ENCODE peak calls at places on chromosomes 5 and 9, in nine cellular contexts. One of them, this sample, is unnamed.

GRCh38 chr5:149719666-149720065 is 10.4 kb upstream of the PPARGC1B start:
- DNase-seq in cardiac fibroblast: peak
- DNase-seq in IMR-90: no peak
- DNase-seq in transverse colon: peak
- DNase-seq in lung: no peak
- DNase-seq in ovary: no peak
- DNase-seq in tibial artery: no peak
- DNase-seq in fibroblast of mammary gland: no peak
- DNase-seq in fibroblast of lung: peak
- DNase-seq in this sample: no peak

GRCh38 chr9:124894741-124895170 is 32.8 kb downstream of the ARPC5L start:
- DNase-seq in cardiac fibroblast: peak
- DNase-seq in IMR-90: peak
- DNase-seq in transverse colon: no peak
- DNase-seq in lung: no peak
- DNase-seq in ovary: no peak
- DNase-seq in tibial artery: no peak
- DNase-seq in fibroblast of mammary gland: peak
- DNase-seq in fibroblast of lung: peak
- DNase-seq in this sample: no peak

GRCh38 chr9:69120380-69121154 is 53.5 kb upstream of the TJP2 start:
- DNase-seq in cardiac fibroblast: no peak
- DNase-seq in IMR-90: no peak
- DNase-seq in transverse colon: peak
- DNase-seq in lung: peak
- DNase-seq in ovary: peak
- DNase-seq in tibial artery: no peak
- DNase-seq in fibroblast of mammary gland: no peak
- DNase-seq in fibroblast of lung: peak
- DNase-seq in this sample: no peak

GRCh38 chr9:111158375-111158774 is 120.1 kb upstream of the LPAR1 start:
- DNase-seq in cardiac fibroblast: no peak
- DNase-seq in IMR-90: peak
- DNase-seq in transverse colon: no peak
- DNase-seq in lung: no peak
- DNase-seq in ovary: no peak
- DNase-seq in tibial artery: no peak
- DNase-seq in fibroblast of mammary gland: peak
- DNase-seq in fibroblast of lung: peak
- DNase-seq in this sample: no peak

GRCh38 chr5:92760550-92760949 is 820.5 kb downstream of the NR2F1-AS1 start:
- DNase-seq in cardiac fibroblast: no peak
- DNase-seq in IMR-90: no peak
- DNase-seq in transverse colon: no peak
- DNase-seq in lung: no peak
- DNase-seq in ovary: no peak
- DNase-seq in tibial artery: no peak
- DNase-seq in fibroblast of mammary gland: no peak
- DNase-seq in fibroblast of lung: no peak
- DNase-seq in this sample: no peak

GRCh38 chr9:23779220-23779619 is 46.8 kb downstream of the ELAVL2 start:
- DNase-seq in cardiac fibroblast: no peak
- DNase-seq in IMR-90: no peak
- DNase-seq in transverse colon: peak
- DNase-seq in lung: no peak
- DNase-seq in ovary: no peak
- DNase-seq in tibial artery: no peak
- DNase-seq in fibroblast of mammary gland: no peak
- DNase-seq in fibroblast of lung: peak
- DNase-seq in this sample: no peak

GRCh38 chr9:126127591-126127990 is 199.0 kb upstream of the MVB12B start:
- DNase-seq in cardiac fibroblast: no peak
- DNase-seq in IMR-90: no peak
- DNase-seq in transverse colon: no peak
- DNase-seq in lung: no peak
- DNase-seq in ovary: no peak
- DNase-seq in tibial artery: no peak
- DNase-seq in fibroblast of mammary gland: no peak
- DNase-seq in fibroblast of lung: no peak
- DNase-seq in this sample: no peak

GRCh38 chr5:81854915-81855314 is 104.0 kb upstream of the SSBP2 start:
- DNase-seq in cardiac fibroblast: no peak
- DNase-seq in IMR-90: no peak
- DNase-seq in transverse colon: no peak
- DNase-seq in lung: no peak
- DNase-seq in ovary: no peak
- DNase-seq in tibial artery: no peak
- DNase-seq in fibroblast of mammary gland: no peak
- DNase-seq in fibroblast of lung: no peak
- DNase-seq in this sample: no peak

GRCh38 chr5:79702606-79703380 is 13.2 kb downstream of the CMYA5 start:
- DNase-seq in cardiac fibroblast: peak
- DNase-seq in IMR-90: no peak
- DNase-seq in transverse colon: no peak
- DNase-seq in lung: no peak
- DNase-seq in ovary: no peak
- DNase-seq in tibial artery: no peak
- DNase-seq in fibroblast of mammary gland: peak
- DNase-seq in fibroblast of lung: no peak
- DNase-seq in this sample: no peak

GRCh38 chr9:74205071-74205470 is 292.1 kb upstream of the RORB start:
- DNase-seq in cardiac fibroblast: no peak
- DNase-seq in IMR-90: no peak
- DNase-seq in transverse colon: no peak
- DNase-seq in lung: no peak
- DNase-seq in ovary: no peak
- DNase-seq in tibial artery: no peak
- DNase-seq in fibroblast of mammary gland: no peak
- DNase-seq in fibroblast of lung: no peak
- DNase-seq in this sample: no peak

GRCh38 chr5:36523450-36523849 is 83.0 kb upstream of the SLC1A3 start:
- DNase-seq in cardiac fibroblast: no peak
- DNase-seq in IMR-90: no peak
- DNase-seq in transverse colon: no peak
- DNase-seq in lung: no peak
- DNase-seq in ovary: no peak
- DNase-seq in tibial artery: no peak
- DNase-seq in fibroblast of mammary gland: no peak
- DNase-seq in fibroblast of lung: no peak
- DNase-seq in this sample: no peak

GRCh38 chr5:97998946-97999345 is 774.5 kb upstream of the RGMB start:
- DNase-seq in cardiac fibroblast: peak
- DNase-seq in IMR-90: peak
- DNase-seq in transverse colon: no peak
- DNase-seq in lung: no peak
- DNase-seq in ovary: no peak
- DNase-seq in tibial artery: no peak
- DNase-seq in fibroblast of mammary gland: no peak
- DNase-seq in fibroblast of lung: no peak
- DNase-seq in this sample: no peak

GRCh38 chr9:111298831-111299603 is 31.0 kb downstream of the OR2K2 start:
- DNase-seq in cardiac fibroblast: peak
- DNase-seq in IMR-90: peak
- DNase-seq in transverse colon: peak
- DNase-seq in lung: no peak
- DNase-seq in ovary: no peak
- DNase-seq in tibial artery: peak
- DNase-seq in fibroblast of mammary gland: peak
- DNase-seq in fibroblast of lung: peak
- DNase-seq in this sample: peak

GRCh38 chr5:65760504-65761275 is 38.7 kb downstream of the NLN start:
- DNase-seq in cardiac fibroblast: peak
- DNase-seq in IMR-90: peak
- DNase-seq in transverse colon: peak
- DNase-seq in lung: no peak
- DNase-seq in ovary: no peak
- DNase-seq in tibial artery: no peak
- DNase-seq in fibroblast of mammary gland: peak
- DNase-seq in fibroblast of lung: peak
- DNase-seq in this sample: no peak

GRCh38 chr9:34732478-34732877 is 22.5 kb upstream of the CCL21 start:
- DNase-seq in cardiac fibroblast: no peak
- DNase-seq in IMR-90: no peak
- DNase-seq in transverse colon: no peak
- DNase-seq in lung: no peak
- DNase-seq in ovary: no peak
- DNase-seq in tibial artery: no peak
- DNase-seq in fibroblast of mammary gland: no peak
- DNase-seq in fibroblast of lung: no peak
- DNase-seq in this sample: no peak

GRCh38 chr9:73116030-73116429 is 35.6 kb upstream of the ANXA1 start:
- DNase-seq in cardiac fibroblast: peak
- DNase-seq in IMR-90: peak
- DNase-seq in transverse colon: no peak
- DNase-seq in lung: no peak
- DNase-seq in ovary: no peak
- DNase-seq in tibial artery: no peak
- DNase-seq in fibroblast of mammary gland: peak
- DNase-seq in fibroblast of lung: peak
- DNase-seq in this sample: no peak

GRCh38 chr5:107324071-107324470 is 346.7 kb downstream of the EFNA5 start:
- DNase-seq in cardiac fibroblast: no peak
- DNase-seq in IMR-90: peak
- DNase-seq in transverse colon: no peak
- DNase-seq in lung: no peak
- DNase-seq in ovary: no peak
- DNase-seq in tibial artery: no peak
- DNase-seq in fibroblast of mammary gland: no peak
- DNase-seq in fibroblast of lung: no peak
- DNase-seq in this sample: no peak

GRCh38 chr9:127928232-127929043 is 2.1 kb downstream of the PIP5KL1 start:
- DNase-seq in cardiac fibroblast: no peak
- DNase-seq in IMR-90: no peak
- DNase-seq in transverse colon: no peak
- DNase-seq in lung: no peak
- DNase-seq in ovary: no peak
- DNase-seq in tibial artery: no peak
- DNase-seq in fibroblast of mammary gland: no peak
- DNase-seq in fibroblast of lung: no peak
- DNase-seq in this sample: no peak

GRCh38 chr5:149938791-149939358 is 5.7 kb downstream of the PDE6A start:
- DNase-seq in cardiac fibroblast: peak
- DNase-seq in IMR-90: peak
- DNase-seq in transverse colon: no peak
- DNase-seq in lung: no peak
- DNase-seq in ovary: no peak
- DNase-seq in tibial artery: peak
- DNase-seq in fibroblast of mammary gland: peak
- DNase-seq in fibroblast of lung: peak
- DNase-seq in this sample: peak

GRCh38 chr9:117487555-117488175 is 72.8 kb upstream of the ASTN2 start:
- DNase-seq in cardiac fibroblast: peak
- DNase-seq in IMR-90: peak
- DNase-seq in transverse colon: peak
- DNase-seq in lung: peak
- DNase-seq in ovary: peak
- DNase-seq in tibial artery: peak
- DNase-seq in fibroblast of mammary gland: peak
- DNase-seq in fibroblast of lung: peak
- DNase-seq in this sample: no peak

GRCh38 chr5:56515011-56515410 is 281.9 kb upstream of the ANKRD55 start:
- DNase-seq in cardiac fibroblast: no peak
- DNase-seq in IMR-90: no peak
- DNase-seq in transverse colon: no peak
- DNase-seq in lung: no peak
- DNase-seq in ovary: no peak
- DNase-seq in tibial artery: no peak
- DNase-seq in fibroblast of mammary gland: no peak
- DNase-seq in fibroblast of lung: no peak
- DNase-seq in this sample: no peak
- H3K4me3 ChIP-seq in cardiac fibroblast: no peak
- H3K4me3 ChIP-seq in IMR-90: no peak
- H3K4me3 ChIP-seq in transverse colon: no peak
- H3K4me3 ChIP-seq in lung: no peak
- H3K4me3 ChIP-seq in ovary: no peak
- H3K4me3 ChIP-seq in tibial artery: no peak
- H3K4me3 ChIP-seq in fibroblast of mammary gland: no peak
- H3K4me3 ChIP-seq in fibroblast of lung: no peak
- H3K4me3 ChIP-seq in this sample: no peak

GRCh38 chr9:109098221-109098959 is 21.4 kb downstream of the TMEM245 start:
- DNase-seq in cardiac fibroblast: peak
- DNase-seq in IMR-90: peak
- DNase-seq in transverse colon: no peak
- DNase-seq in lung: no peak
- DNase-seq in ovary: peak
- DNase-seq in tibial artery: no peak
- DNase-seq in fibroblast of mammary gland: peak
- DNase-seq in fibroblast of lung: peak
- DNase-seq in this sample: no peak
- TF ChIP-seq CTCF in cardiac fibroblast: peak
- TF ChIP-seq CTCF in IMR-90: peak
- TF ChIP-seq CTCF in transverse colon: no peak
- TF ChIP-seq CTCF in lung: no peak
- TF ChIP-seq CTCF in ovary: no peak
- TF ChIP-seq CTCF in tibial artery: peak
- TF ChIP-seq CTCF in fibroblast of mammary gland: peak
- TF ChIP-seq CTCF in fibroblast of lung: peak
- TF ChIP-seq CTCF in this sample: peak

GRCh38 chr5:91170266-91170665 is 212.9 kb downstream of the ARRDC3 start:
- DNase-seq in cardiac fibroblast: peak
- DNase-seq in IMR-90: peak
- DNase-seq in transverse colon: no peak
- DNase-seq in lung: no peak
- DNase-seq in ovary: no peak
- DNase-seq in tibial artery: no peak
- DNase-seq in fibroblast of mammary gland: peak
- DNase-seq in fibroblast of lung: peak
- DNase-seq in this sample: no peak
- H3K4me3 ChIP-seq in cardiac fibroblast: no peak
- H3K4me3 ChIP-seq in IMR-90: no peak
- H3K4me3 ChIP-seq in transverse colon: no peak
- H3K4me3 ChIP-seq in lung: no peak
- H3K4me3 ChIP-seq in ovary: no peak
- H3K4me3 ChIP-seq in tibial artery: no peak
- H3K4me3 ChIP-seq in fibroblast of mammary gland: no peak
- H3K4me3 ChIP-seq in fibroblast of lung: no peak
- H3K4me3 ChIP-seq in this sample: no peak

DNA sequence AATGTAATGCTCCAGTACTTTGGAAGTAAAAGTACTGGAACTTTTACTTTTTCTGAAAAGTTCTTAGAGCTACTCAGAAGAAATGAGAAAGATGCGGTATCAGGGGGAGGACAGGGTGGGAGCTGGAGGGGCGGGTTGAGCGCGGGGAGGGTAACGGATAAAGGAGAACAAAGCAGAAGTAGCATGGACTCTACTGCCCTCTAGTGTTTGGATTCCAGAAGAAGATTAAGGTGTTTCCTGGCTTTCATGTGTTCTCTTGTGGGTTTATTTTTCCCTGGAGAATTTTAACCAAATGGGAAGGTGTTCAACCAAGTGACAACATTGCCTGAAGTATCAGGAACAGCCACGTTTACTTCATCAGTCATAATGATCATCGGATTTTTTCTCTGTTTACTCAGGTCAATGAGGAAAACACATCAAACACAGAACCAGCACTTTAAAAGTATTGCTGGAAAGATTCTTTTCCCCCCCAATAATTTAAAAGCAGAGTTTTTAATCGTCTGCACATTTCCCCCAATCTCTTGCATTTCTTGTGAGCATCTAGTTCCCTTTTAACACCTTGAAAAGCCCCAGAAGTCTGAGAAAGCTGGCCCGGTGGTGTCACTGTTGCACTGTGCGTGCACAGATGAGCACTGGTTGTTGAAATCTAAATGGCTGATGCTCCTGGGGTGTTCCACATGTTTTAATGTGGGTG is 190.6 kb downstream of the MPDZ start:
- DNase-seq in cardiac fibroblast: peak
- DNase-seq in IMR-90: peak
- DNase-seq in transverse colon: peak
- DNase-seq in lung: peak
- DNase-seq in ovary: peak
- DNase-seq in tibial artery: peak
- DNase-seq in fibroblast of mammary gland: peak
- DNase-seq in fibroblast of lung: peak
- DNase-seq in this sample: no peak
- TF ChIP-seq CTCF in cardiac fibroblast: peak
- TF ChIP-seq CTCF in IMR-90: peak
- TF ChIP-seq CTCF in transverse colon: peak
- TF ChIP-seq CTCF in lung: peak
- TF ChIP-seq CTCF in ovary: peak
- TF ChIP-seq CTCF in tibial artery: peak
- TF ChIP-seq CTCF in fibroblast of mammary gland: peak
- TF ChIP-seq CTCF in fibroblast of lung: peak
- TF ChIP-seq CTCF in this sample: peak